ENCODE peak calls at places on chromosomes 1 and 21, in four cellular contexts. One of them, this sample, is unnamed. For H3K36me3, the result is how much of the 10 kb centered on the place peaks cover.

GRCh38 chr1:39268906-39269305 is 64.4 kb downstream of the MACF1 start:
- DNase-seq in MG63: no peak
- DNase-seq in tibial artery: no peak
- DNase-seq in tibial nerve: no peak
- DNase-seq in this sample: no peak

GRCh38 chr1:67749263-67749843 is 64.4 kb downstream of the GADD45A start:
- DNase-seq in MG63: no peak
- DNase-seq in tibial artery: no peak
- DNase-seq in tibial nerve: no peak
- DNase-seq in this sample: no peak

GRCh38 chr21:45950740-45951515 is 30.6 kb upstream of the COL6A1 start:
- DNase-seq in MG63: peak
- DNase-seq in tibial artery: peak
- DNase-seq in tibial nerve: no peak
- DNase-seq in this sample: no peak

GRCh38 chr1:89312572-89312971 is 39.9 kb upstream of the GBP5 start:
- DNase-seq in MG63: no peak
- DNase-seq in tibial artery: no peak
- DNase-seq in tibial nerve: no peak
- DNase-seq in this sample: no peak

GRCh38 chr1:8349961-8350360 is 32.0 kb downstream of the SLC45A1 start:
- DNase-seq in MG63: no peak
- DNase-seq in tibial artery: no peak
- DNase-seq in tibial nerve: no peak
- DNase-seq in this sample: no peak

GRCh38 chr1:246142320-246142893 is 364.7 kb downstream of the SMYD3 start:
- DNase-seq in MG63: peak
- DNase-seq in tibial artery: no peak
- DNase-seq in tibial nerve: no peak
- DNase-seq in this sample: peak

GRCh38 chr1:211420389-211420788 is 71.6 kb downstream of the RD3 start:
- DNase-seq in MG63: peak
- DNase-seq in tibial artery: no peak
- DNase-seq in tibial nerve: no peak
- DNase-seq in this sample: no peak

GRCh38 chr21:26422138-26422537 is 150.9 kb downstream of the CYYR1 start:
- DNase-seq in MG63: no peak
- DNase-seq in tibial artery: no peak
- DNase-seq in tibial nerve: no peak
- DNase-seq in this sample: no peak

GRCh38 chr1:9737716-9738115 is 86.0 kb downstream of the CLSTN1 start:
- DNase-seq in MG63: no peak
- DNase-seq in tibial artery: no peak
- DNase-seq in tibial nerve: no peak
- DNase-seq in this sample: no peak
- H3K36me3 ChIP-seq in MG63: under half
- H3K36me3 ChIP-seq in tibial artery: half or more
- H3K36me3 ChIP-seq in tibial nerve: under half
- H3K36me3 ChIP-seq in this sample: under half

DNA sequence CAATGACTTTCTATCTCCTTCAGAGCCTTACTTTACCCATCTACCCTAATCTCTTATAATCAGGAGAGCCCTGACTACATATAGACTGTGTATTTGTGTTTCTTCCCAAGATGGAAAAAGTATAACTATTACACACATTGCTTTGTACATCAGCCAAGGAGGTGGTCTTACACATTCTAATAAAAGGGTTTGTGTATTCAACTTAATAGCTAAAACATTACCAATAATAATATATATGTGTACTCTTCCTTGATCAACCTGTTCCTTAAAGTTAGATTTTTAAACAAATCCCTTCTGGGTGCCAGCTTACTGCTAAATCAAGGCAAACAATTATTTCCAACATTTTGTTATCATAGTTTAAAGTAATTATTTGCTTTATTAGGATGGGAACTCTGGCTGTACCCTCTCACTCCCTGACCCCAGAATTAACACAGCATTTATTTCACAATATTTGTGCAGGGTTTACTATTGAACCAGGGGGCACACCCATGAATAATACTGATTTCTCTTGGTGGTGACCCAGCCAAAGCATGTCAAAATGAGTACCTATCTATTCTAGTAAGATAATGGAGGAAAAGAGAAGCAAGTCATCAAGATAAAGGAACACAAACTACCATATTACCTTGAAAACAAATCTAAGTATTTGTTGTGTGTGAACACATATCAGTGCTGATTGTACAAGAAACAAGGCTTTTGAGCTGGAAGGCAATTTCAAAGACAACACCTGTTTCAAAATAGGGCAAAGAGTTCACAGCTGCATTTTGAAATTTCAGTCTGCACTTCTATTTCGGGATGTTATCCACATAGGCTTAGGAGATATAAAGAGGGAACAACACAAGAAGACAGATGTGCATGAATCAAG is 30.1 kb upstream of the SLC45A3 start:
- DNase-seq in MG63: no peak
- DNase-seq in tibial artery: no peak
- DNase-seq in tibial nerve: no peak
- DNase-seq in this sample: no peak
- H3K36me3 ChIP-seq in MG63: half or more
- H3K36me3 ChIP-seq in tibial artery: under half
- H3K36me3 ChIP-seq in tibial nerve: under half
- H3K36me3 ChIP-seq in this sample: under half

DNA sequence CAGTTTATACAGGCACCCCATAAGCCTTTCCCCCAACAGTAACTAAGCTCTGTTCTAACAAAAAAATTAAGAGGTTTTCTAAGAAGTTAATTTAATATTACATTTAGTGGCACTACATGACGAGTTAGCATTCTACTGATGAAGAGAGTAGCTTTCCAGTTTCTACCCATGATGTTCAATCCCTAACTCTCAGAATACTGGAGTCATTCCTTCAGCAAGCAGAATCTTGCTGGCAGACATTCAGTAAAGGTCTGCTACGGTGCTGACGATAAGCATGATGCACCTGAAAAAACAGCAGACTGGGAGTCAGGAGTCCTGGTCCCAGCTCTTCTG is 24.5 kb downstream of the SRSF4 start:
- DNase-seq in MG63: no peak
- DNase-seq in tibial artery: no peak
- DNase-seq in tibial nerve: no peak
- DNase-seq in this sample: no peak
- H3K36me3 ChIP-seq in MG63: half or more
- H3K36me3 ChIP-seq in tibial artery: half or more
- H3K36me3 ChIP-seq in tibial nerve: under half
- H3K36me3 ChIP-seq in this sample: under half

GRCh38 chr1:26574018-26574417 is 44.5 kb downstream of the RPS6KA1 start:
- DNase-seq in MG63: peak
- DNase-seq in tibial artery: no peak
- DNase-seq in tibial nerve: no peak
- DNase-seq in this sample: no peak
- H3K36me3 ChIP-seq in MG63: under half
- H3K36me3 ChIP-seq in tibial artery: under half
- H3K36me3 ChIP-seq in tibial nerve: under half
- H3K36me3 ChIP-seq in this sample: under half

GRCh38 chr21:41805038-41805437 is 38.2 kb upstream of the RIPK4 start:
- DNase-seq in MG63: no peak
- DNase-seq in tibial artery: no peak
- DNase-seq in tibial nerve: no peak
- DNase-seq in this sample: no peak
- H3K36me3 ChIP-seq in MG63: under half
- H3K36me3 ChIP-seq in tibial artery: under half
- H3K36me3 ChIP-seq in tibial nerve: under half
- H3K36me3 ChIP-seq in this sample: under half

GRCh38 chr1:32798679-32799416 is 18.3 kb downstream of the YARS1 start:
- DNase-seq in MG63: no peak
- DNase-seq in tibial artery: no peak
- DNase-seq in tibial nerve: no peak
- DNase-seq in this sample: no peak

GRCh38 chr1:32798191-32798590 is 19.0 kb downstream of the YARS1 start:
- DNase-seq in MG63: no peak
- DNase-seq in tibial artery: no peak
- DNase-seq in tibial nerve: no peak
- DNase-seq in this sample: no peak

GRCh38 chr1:32791881-32792280 is 25.3 kb downstream of the YARS1 start:
- DNase-seq in MG63: peak
- DNase-seq in tibial artery: no peak
- DNase-seq in tibial nerve: no peak
- DNase-seq in this sample: no peak

GRCh38 chr1:32801096-32801713 is 16.0 kb downstream of the YARS1 start:
- DNase-seq in MG63: no peak
- DNase-seq in tibial artery: no peak
- DNase-seq in tibial nerve: no peak
- DNase-seq in this sample: no peak

DNA sequence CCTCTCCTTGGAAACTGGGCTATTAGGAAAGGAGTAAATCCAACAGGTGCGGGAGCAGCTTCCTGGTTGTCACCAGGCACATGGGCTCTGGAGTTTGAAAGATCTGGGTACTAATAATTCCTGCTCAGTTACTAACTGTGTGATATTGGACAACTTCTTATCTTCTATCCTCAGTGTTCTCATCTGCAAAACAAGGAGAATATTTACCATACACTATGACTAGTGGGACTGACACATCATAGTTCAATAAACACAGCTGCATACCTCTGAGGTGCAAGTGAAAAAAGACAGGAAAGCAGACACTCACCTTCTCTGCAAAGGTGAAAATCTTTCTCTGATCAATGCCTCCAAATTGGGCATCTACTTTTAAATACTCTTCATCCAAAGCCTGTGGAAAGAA is 19.7 kb downstream of the YARS1 start:
- DNase-seq in MG63: no peak
- DNase-seq in tibial artery: no peak
- DNase-seq in tibial nerve: no peak
- DNase-seq in this sample: no peak
- H3K36me3 ChIP-seq in MG63: half or more
- H3K36me3 ChIP-seq in tibial artery: half or more
- H3K36me3 ChIP-seq in tibial nerve: under half
- H3K36me3 ChIP-seq in this sample: under half

GRCh38 chr1:248114890-248115289 is 19.9 kb downstream of the OR2L13 start:
- DNase-seq in MG63: no peak
- DNase-seq in tibial artery: no peak
- DNase-seq in tibial nerve: no peak
- DNase-seq in this sample: no peak

GRCh38 chr1:248111157-248111556 is 16.2 kb downstream of the OR2L13 start:
- DNase-seq in MG63: no peak
- DNase-seq in tibial artery: no peak
- DNase-seq in tibial nerve: no peak
- DNase-seq in this sample: no peak
- H3K36me3 ChIP-seq in MG63: under half
- H3K36me3 ChIP-seq in tibial artery: under half
- H3K36me3 ChIP-seq in tibial nerve: under half
- H3K36me3 ChIP-seq in this sample: under half

DNA sequence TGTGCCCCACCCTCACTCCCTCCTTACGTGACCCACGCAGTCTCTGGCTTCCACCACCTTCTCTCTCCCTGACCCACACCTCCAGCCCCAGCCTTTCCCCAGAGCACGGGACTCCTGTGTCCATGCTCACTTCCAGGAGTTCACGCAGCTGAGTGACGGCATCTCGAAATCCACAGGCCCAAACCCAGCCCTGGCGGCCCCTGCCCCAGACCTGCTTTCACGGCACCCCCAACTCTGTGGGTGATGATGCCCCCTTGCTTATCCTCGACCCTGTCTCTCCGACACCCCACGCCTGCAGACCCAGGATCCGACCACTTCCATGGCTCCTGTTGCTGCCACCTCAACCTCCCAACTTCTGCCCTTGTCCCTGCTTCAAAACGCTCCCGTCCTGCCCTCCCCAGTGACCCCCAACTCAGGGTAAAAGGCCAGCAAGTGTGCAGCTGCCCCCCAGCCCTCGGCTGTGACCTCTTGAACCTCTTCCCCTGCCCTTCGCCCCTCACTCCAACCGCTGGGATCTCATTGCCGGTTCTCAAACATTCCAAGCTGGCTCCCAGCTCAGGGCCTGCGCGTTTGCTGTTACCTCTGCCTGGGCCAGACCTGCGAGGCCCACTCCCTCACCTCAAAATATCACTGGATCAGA is 30.4 kb upstream of the LAPTM5 start:
- DNase-seq in MG63: no peak
- DNase-seq in tibial artery: no peak
- DNase-seq in tibial nerve: no peak
- DNase-seq in this sample: no peak
- H3K36me3 ChIP-seq in MG63: under half
- H3K36me3 ChIP-seq in tibial artery: under half
- H3K36me3 ChIP-seq in tibial nerve: under half
- H3K36me3 ChIP-seq in this sample: under half